ENCODE peak calls at places on chromosomes 2 and 18, in nine cellular contexts. V is IMR-90; H is CD4-positive, alpha-beta memory T cell; I is heart right ventricle; S is breast epithelium; P is CD8-positive, alpha-beta T cell; X is endodermal cell; Q is spleen; G is Panc1. E is an unnamed sample. For H3K9me3, the result is how much of the 10 kb centered on the place peaks cover.

GRCh38 chr2:75375646-75376582 is 176.6 kb upstream of the TACR1 start:
- DNase-seq in V (peak), H (no peak), I (no peak), S (no peak), P (no peak), X (no peak), Q (no peak), G (no peak), E (no peak)

GRCh38 chr18:37299471-37300304 is 265.9 kb downstream of the CELF4 start:
- DNase-seq in V (peak), H (no peak), I (peak), S (peak), P (no peak), X (no peak), Q (no peak), G (peak), E (no peak)

GRCh38 chr2:49044680-49045079 is 109.6 kb downstream of the FSHR start:
- DNase-seq in V (no peak), H (no peak), I (no peak), S (no peak), P (no peak), X (peak), Q (no peak), G (no peak), E (no peak)

GRCh38 chr18:71442830-71443229 is 1101.3 kb downstream of the CBLN2 start:
- DNase-seq in V (no peak), H (no peak), I (no peak), S (no peak), P (no peak), X (no peak), Q (no peak), G (no peak), E (no peak)

GRCh38 chr2:82740527-82740926 is 1718.6 kb downstream of the SUCLG1 start:
- DNase-seq in V (no peak), H (no peak), I (no peak), S (no peak), P (no peak), X (no peak), Q (no peak), G (no peak), E (no peak)

GRCh38 chr2:137928547-137929503 is 35.4 kb upstream of the HNMT start:
- DNase-seq in V (peak), H (no peak), I (no peak), S (no peak), P (no peak), X (no peak), Q (no peak), G (no peak), E (no peak)

GRCh38 chr2:138447889-138448570 is 53.5 kb upstream of the SPOPL start:
- DNase-seq in V (no peak), H (no peak), I (no peak), S (no peak), P (no peak), X (peak), Q (no peak), G (no peak), E (no peak)

GRCh38 chr2:191675807-191676667 is 1.9 kb upstream of the NABP1 start:
- DNase-seq in V (no peak), H (peak), I (peak), S (no peak), P (peak), X (no peak), Q (peak), G (no peak), E (peak)

GRCh38 chr2:18262601-18263000 is 297.9 kb downstream of the RDH14 start:
- DNase-seq in V (peak), H (no peak), I (no peak), S (no peak), P (no peak), X (no peak), Q (no peak), G (no peak), E (no peak)

GRCh38 chr18:57660961-57661360 is 39.3 kb upstream of the NARS1 start:
- DNase-seq in V (peak), H (no peak), I (no peak), S (no peak), P (no peak), X (no peak), Q (no peak), G (no peak), E (no peak)

GRCh38 chr2:19357383-19358241 is 811 bp downstream of the OSR1 start:
- DNase-seq in V (peak), H (no peak), I (no peak), S (no peak), P (no peak), X (peak), Q (no peak), G (no peak), E (no peak)

GRCh38 chr18:32200766-32201165 is 10.9 kb downstream of the MEP1B start:
- DNase-seq in V (no peak), H (no peak), I (no peak), S (no peak), P (no peak), X (no peak), Q (no peak), G (no peak), E (no peak)

GRCh38 chr2:144081272-144081671 is 438.6 kb downstream of the ZEB2 start:
- DNase-seq in V (no peak), H (no peak), I (no peak), S (no peak), P (no peak), X (no peak), Q (no peak), G (no peak), E (no peak)

GRCh38 chr2:144082327-144082726 is 437.6 kb downstream of the ZEB2 start:
- DNase-seq in V (no peak), H (no peak), I (no peak), S (no peak), P (no peak), X (no peak), Q (no peak), G (no peak), E (no peak)

GRCh38 chr2:144082777-144083176 is 437.1 kb downstream of the ZEB2 start:
- DNase-seq in V (no peak), H (no peak), I (no peak), S (no peak), P (no peak), X (no peak), Q (no peak), G (no peak), E (no peak)

GRCh38 chr2:144084114-144084661 is 435.7 kb downstream of the ZEB2 start:
- DNase-seq in V (peak), H (no peak), I (no peak), S (no peak), P (no peak), X (no peak), Q (no peak), G (no peak), E (no peak)

GRCh38 chr2:144083211-144083610 is 436.7 kb downstream of the ZEB2 start:
- DNase-seq in V (peak), H (no peak), I (no peak), S (no peak), P (no peak), X (no peak), Q (no peak), G (no peak), E (no peak)
- H3K9me3 ChIP-seq in V (under half), H (under half), I (under half), S (under half), P (under half), X (under half), Q (under half), G (under half), E (under half)

GRCh38 chr2:7765236-7765635 is 848.0 kb downstream of the RNF144A start:
- DNase-seq in V (no peak), H (no peak), I (no peak), S (no peak), P (no peak), X (no peak), Q (no peak), G (no peak), E (no peak)
- H3K9me3 ChIP-seq in V (under half), H (under half), I (under half), S (under half), P (under half), X (under half), Q (under half), G (under half), E (under half)

DNA sequence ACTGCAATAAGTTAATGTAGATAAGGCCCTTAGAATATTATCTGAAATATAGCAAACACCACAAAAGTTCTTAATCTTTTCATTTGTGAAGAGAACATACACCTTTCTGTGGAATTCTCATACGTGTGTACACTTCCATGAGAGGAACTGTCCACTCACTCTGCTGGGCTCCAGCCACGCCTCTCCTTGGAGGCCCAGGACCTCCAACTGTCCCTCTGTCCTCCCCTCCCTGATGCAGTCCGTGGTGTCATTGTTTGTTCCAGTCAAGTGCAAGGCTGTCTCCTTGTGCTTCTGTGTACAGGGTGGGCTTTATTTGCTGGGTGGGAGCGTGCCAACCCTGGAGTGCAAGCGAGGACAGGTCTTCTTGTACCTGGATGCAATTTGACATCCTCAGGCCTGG is 8.7 kb downstream of the RAB12 start:
- DNase-seq in V (no peak), H (no peak), I (no peak), S (no peak), P (no peak), X (no peak), Q (no peak), G (no peak), E (no peak)
- H3K9me3 ChIP-seq in V (under half), H (under half), I (under half), S (under half), P (under half), X (under half), Q (under half), G (under half), E (under half)

DNA sequence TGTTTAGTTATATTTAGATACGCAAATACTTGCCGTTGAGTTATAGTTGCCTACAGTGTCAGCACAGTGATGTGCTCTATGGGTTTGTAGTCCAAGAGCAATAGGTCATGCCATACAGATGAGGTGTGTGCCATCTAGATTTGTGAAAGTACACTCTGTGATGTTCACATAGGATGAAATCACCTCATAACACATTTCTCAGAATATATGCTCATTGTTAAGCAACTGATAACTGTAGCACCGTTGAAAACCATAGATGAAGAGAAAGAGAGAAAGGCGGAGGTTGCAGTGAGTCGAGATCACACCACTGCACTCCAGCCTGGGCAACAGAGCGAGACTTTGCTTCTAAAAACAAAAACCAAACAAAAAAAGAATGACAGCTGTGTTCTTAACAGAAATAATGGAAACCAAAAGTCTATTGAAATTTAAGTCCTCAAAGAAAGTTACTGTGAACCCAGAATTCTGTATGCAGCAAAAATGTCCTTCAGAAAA is 9.5 kb downstream of the DGKD start:
- DNase-seq in V (no peak), H (no peak), I (no peak), S (no peak), P (no peak), X (no peak), Q (no peak), G (no peak), E (no peak)
- H3K9me3 ChIP-seq in V (under half), H (under half), I (under half), S (under half), P (under half), X (under half), Q (under half), G (under half), E (under half)

DNA sequence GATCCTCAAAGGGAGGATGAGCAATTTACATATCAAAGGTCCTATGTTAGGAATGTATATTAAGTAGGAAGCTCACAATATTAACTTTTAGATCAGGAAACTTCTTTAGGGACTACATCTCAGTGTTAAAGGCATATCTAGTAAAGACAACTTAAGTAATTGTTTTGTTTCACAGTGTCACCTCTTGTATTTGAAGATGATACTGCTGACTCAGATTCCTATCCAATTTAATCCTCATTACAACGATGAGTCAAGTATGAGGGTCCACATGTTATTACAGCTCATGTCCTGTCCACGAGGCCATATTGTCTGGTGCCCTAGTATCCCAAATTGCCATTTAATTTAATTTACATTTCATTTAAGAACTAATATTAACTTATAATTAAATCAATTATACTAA is 523.9 kb downstream of the CCDC85A start:
- DNase-seq in V (no peak), H (no peak), I (no peak), S (no peak), P (no peak), X (no peak), Q (no peak), G (no peak), E (no peak)
- H3K9me3 ChIP-seq in V (under half), H (under half), I (under half), S (under half), P (under half), X (under half), Q (under half), G (under half), E (under half)

DNA sequence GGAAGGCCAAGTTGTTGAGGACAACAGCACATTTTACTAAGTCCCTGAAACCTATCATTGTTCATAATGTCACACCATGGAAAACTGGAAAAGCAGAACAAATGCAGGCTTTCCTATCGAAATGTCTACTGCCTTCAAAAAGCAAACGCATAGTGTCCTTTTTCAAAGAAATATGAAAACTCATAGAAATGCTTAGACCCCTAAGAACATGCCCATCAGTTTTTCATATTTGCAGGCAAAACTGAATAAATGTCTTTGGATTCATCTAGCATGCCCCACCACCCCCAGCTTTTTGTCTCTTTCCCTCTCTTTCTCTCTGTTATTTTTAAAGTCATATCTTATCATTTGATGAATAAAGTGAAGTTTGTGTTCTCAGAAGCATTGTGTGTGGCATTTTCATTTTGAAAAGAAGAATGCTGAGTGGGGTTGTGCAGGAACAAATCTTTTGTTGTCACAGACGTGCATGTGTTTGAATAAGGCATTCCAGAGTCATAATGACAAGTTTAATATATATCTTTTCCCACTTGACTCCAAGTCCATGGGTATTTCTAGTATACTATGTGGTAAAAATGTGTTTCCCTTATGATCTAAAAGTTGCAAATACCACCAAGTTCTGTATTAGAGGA is 2180.0 kb upstream of the PIK3C3 start:
- DNase-seq in V (no peak), H (no peak), I (no peak), S (no peak), P (no peak), X (no peak), Q (no peak), G (no peak), E (no peak)
- H3K9me3 ChIP-seq in V (under half), H (under half), I (under half), S (under half), P (under half), X (under half), Q (under half), G (under half), E (under half)

GRCh38 chr18:36050479-36050878 is 16.9 kb downstream of the RPRD1A start:
- DNase-seq in V (no peak), H (no peak), I (no peak), S (no peak), P (no peak), X (no peak), Q (no peak), G (no peak), E (no peak)
- H3K9me3 ChIP-seq in V (under half), H (under half), I (under half), S (under half), P (under half), X (under half), Q (under half), G (under half), E (under half)

GRCh38 chr18:76467371-76468190 is 27.5 kb downstream of the ZNF516 start:
- DNase-seq in V (peak), H (no peak), I (no peak), S (no peak), P (no peak), X (peak), Q (no peak), G (no peak), E (no peak)
- H3K9me3 ChIP-seq in V (under half), H (under half), I (under half), S (under half), P (under half), X (under half), Q (under half), G (under half), E (under half)

DNA sequence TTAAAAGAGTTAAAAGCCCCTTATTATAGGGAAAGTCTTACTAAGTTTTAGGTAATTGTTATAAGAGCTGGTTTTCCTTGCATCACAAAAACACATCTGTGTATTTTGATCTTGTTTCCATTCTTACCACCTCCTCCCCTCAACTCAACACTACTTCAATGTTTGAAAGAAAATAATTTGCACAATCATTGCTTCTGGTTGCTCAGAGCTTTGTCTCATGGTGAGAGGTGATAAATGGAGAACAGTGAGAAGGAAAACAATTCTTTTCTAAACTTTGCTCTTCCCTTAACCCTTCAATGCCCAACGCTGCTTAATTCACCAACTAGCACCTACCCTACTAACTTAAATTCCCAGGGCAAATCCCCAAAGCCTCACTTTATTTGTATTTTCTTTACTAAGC is 268.1 kb upstream of the LINC00305 start:
- DNase-seq in V (no peak), H (no peak), I (no peak), S (no peak), P (no peak), X (peak), Q (no peak), G (no peak), E (no peak)
- H3K9me3 ChIP-seq in V (under half), H (under half), I (under half), S (under half), P (under half), X (under half), Q (under half), G (under half), E (under half)

DNA sequence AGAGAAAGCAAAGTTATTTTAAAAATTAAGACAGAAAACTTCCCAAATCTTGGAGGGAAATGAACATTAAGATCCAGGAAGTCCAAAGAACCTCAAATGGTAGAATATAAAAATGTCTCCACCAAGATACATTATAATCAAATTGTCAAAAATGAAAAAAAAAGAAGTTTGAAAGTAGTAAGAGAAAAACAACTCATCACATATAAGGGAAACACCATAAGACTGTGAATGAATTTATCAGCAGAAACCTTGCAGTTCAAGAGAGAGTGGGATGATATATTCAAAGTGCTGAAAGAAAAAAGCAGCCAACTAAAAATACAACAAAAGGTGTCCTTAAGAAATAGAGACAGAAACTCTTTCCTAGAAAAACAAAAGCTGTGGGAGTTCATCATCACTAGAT is 73.0 kb downstream of the L3MBTL4 start:
- DNase-seq in V (no peak), H (no peak), I (no peak), S (no peak), P (no peak), X (no peak), Q (no peak), G (no peak), E (no peak)
- H3K9me3 ChIP-seq in V (under half), H (under half), I (half or more), S (under half), P (under half), X (half or more), Q (under half), G (under half), E (under half)